ENCODE peak calls at places on chromosomes 13 and 19, in four cellular contexts. N, B, L and X are unnamed samples.

GRCh38 chr13:96817336-96817941 is 176.8 kb downstream of the OXGR1 start:
- DNase-seq in B (peak), L (no peak), N (peak), X (peak)

GRCh38 chr13:71320452-71320851 is 546.6 kb downstream of the DACH1 start:
- DNase-seq in N (peak), B (peak), L (no peak), X (peak)

GRCh38 chr19:48965806-48966540 is 864 bp downstream of the FTL start:
- DNase-seq in L (peak), B (peak), N (peak), X (peak)

GRCh38 chr13:74251778-74252519 is 117.7 kb upstream of the KLF12 start:
- DNase-seq in B (no peak), L (no peak), N (no peak), X (no peak)

GRCh38 chr13:80141114-80141849 is 199.6 kb downstream of the SPRY2 start:
- DNase-seq in N (peak), B (peak), L (no peak), X (no peak)

GRCh38 chr19:19461671-19462622 is 53.4 kb downstream of the TSSK6 start:
- DNase-seq in B (peak), L (peak), N (no peak), X (no peak)

GRCh38 chr13:88926890-88927502 is 1255.8 kb downstream of the SLITRK5 start:
- DNase-seq in B (no peak), L (no peak), N (no peak), X (no peak)

GRCh38 chr19:30555075-30555787 is 183.0 kb downstream of the ZNF536 start:
- DNase-seq in N (no peak), L (no peak), B (no peak), X (no peak)

GRCh38 chr13:87147076-87147475 is 524.1 kb upstream of the SLITRK5 start:
- DNase-seq in N (peak), B (peak), L (no peak), X (no peak)

GRCh38 chr19:50906217-50906616 is 5.0 kb downstream of the KLK4 start:
- DNase-seq in B (no peak), N (no peak), L (peak), X (peak)

GRCh38 chr13:70964124-70964523 is 855.9 kb upstream of the KLHL1 start:
- DNase-seq in N (no peak), B (no peak), L (no peak), X (no peak)

GRCh38 chr19:35247526-35248309 is 1.1 kb upstream of the LSR start:
- DNase-seq in N (no peak), B (no peak), L (peak), X (peak)

GRCh38 chr13:72983085-72983768 is 75.6 kb upstream of the KLF5 start:
- DNase-seq in N (peak), B (peak), L (no peak), X (peak)

GRCh38 chr19:38195237-38195636 is 28.8 kb downstream of the DPF1 start:
- DNase-seq in L (no peak), B (no peak), N (no peak), X (no peak)

GRCh38 chr13:59112375-59112774 is 1051.4 kb downstream of the DIAPH3 start:
- DNase-seq in L (no peak), B (peak), N (peak), X (peak)

GRCh38 chr19:6212403-6213265 is 67.1 kb downstream of the MLLT1 start:
- DNase-seq in L (no peak), N (no peak), B (no peak), X (peak)

GRCh38 chr13:111572956-111573355 is 252.5 kb downstream of the TEX29 start:
- DNase-seq in N (no peak), L (no peak), B (no peak), X (no peak)

GRCh38 chr19:54889566-54889965 is 15.5 kb downstream of the FCAR start:
- DNase-seq in N (no peak), L (no peak), B (no peak), X (no peak)

GRCh38 chr19:36373638-36374156 is 5.3 kb downstream of the ZFP14 start:
- DNase-seq in N (no peak), L (no peak), B (no peak), X (no peak)

GRCh38 chr19:36377541-36378178 is 1.3 kb downstream of the ZFP14 start:
- DNase-seq in B (no peak), N (no peak), L (no peak), X (no peak)

GRCh38 chr19:36378625-36379509 is at the start of gene ZFP14:
- DNase-seq in B (peak), L (peak), N (peak), X (peak)

GRCh38 chr19:36379510-36379819 is 464 bp upstream of the ZFP14 start:
- DNase-seq in N (no peak), B (no peak), L (no peak), X (no peak)
- H4K91ac ChIP-seq in N (no peak), B (no peak), L (no peak), X (peak)

GRCh38 chr13:83867708-83868107 is 14.6 kb downstream of the SLITRK1 start:
- DNase-seq in N (no peak), L (peak), B (no peak), X (no peak)

DNA sequence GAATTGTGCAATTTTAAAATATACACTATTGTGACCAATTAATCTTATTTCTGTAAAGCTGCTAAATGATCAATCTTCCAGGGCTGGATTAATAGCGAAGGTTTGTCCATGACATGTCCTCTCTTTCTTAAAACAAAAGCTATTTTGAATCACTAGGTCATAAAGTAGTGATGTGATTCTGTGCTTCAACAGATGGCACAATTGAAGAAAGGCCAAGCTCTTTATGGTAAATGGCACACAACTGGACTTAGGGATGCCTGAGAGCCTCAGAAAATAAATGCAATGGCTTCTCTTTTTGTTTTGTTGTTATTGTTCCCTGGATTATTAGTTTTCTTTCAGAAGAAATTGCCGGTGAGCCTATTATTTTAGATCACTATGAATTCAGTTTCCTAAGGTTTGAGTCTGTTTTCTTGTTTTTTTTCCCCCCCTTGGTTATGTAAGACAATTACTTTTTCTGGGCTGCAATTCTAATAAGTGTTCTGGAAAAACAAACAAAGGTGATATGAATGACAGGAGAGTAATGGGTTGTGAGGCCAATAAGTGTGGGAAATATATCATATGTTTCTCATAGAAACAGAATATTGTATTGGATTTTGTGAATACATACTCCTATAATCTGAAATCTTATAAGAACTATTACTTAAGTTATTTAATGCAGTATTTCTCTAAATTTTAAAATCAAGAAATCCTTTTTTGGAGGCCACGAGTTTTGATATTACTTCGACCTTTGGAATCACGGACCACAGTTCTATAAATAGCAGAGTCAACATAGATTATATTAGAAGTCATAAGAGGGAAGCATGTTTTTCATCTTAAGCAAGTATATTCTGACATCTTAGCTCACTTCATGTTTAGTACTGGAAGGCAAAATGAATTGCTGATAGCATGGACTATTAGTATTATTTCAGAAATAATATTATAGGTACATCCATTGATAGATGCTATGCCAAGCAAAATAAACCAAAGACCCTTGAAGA is 16.8 kb downstream of the SLITRK1 start:
- DNase-seq in L (no peak), N (no peak), B (no peak), X (no peak)
- H3K27ac ChIP-seq in L (no peak), N (no peak), B (no peak), X (no peak)

DNA sequence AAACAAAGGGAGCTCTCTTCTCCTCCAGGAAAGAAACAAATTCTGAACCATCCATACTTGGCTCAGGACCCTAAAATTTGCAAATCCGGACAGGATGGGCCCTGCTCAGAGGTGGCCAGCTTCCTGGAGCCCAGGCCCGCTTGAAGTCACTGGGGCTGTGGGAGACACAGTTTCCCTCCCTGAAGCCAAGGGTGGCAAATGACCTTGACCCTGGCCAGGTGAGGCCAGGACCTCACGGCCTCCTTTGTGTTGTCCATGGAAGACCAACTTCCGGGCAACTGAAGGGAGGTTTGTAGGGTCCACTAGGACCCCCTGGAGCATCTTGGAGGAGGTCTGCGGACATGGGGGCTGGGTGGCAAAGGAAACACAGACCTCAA is 5.5 kb downstream of the NANOS3 start:
- DNase-seq in B (no peak), N (no peak), L (no peak), X (no peak)
- H4K91ac ChIP-seq in B (no peak), N (no peak), L (no peak), X (no peak)

DNA sequence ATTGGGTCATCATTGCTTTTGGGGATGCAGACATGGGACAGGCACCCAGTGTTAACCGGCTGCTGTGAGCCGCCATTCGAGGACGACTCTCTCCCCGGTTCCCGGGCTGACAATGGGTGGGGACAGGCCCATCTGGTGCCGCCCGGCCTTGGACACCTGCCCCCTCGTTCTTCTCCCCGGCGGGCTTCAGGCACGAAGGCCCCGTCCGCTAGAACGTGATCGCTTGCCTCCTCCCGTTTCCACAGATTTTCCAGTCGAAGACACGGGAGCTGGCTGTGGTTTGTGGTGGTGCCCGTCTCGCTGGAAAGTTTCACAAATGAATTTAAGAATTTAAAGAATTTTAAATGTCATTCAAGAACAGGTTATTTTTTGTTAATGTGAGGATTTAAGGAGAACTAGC is 2.0 kb downstream of the PALM start:
- DNase-seq in N (no peak), L (no peak), B (no peak), X (no peak)
- H3K27ac ChIP-seq in N (no peak), L (no peak), B (no peak), X (no peak)

DNA sequence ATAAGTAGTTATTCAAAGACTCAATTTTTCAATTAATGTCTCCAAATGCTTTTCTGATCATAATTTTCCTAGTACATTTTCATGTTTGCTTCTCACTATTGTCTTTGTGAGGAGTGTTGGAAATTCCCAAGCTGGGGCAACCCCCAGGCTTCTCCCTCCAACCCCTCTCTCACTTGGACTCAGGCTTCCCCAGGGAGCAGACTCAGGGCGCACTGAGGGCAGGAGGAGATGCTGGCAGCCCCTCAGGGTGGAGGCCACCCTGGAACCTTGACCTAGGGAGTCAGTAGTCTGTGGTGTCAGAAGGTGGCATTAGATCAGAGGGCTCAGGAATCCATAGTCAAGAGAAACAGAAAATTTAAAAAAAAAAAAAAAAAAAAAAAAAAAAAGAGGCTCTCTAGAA is 86.5 kb upstream of the IRS2 start:
- DNase-seq in L (no peak), N (no peak), B (no peak), X (no peak)
- H4K91ac ChIP-seq in L (no peak), N (no peak), B (no peak), X (no peak)

GRCh38 chr19:2425622-2426581 is 1.5 kb downstream of the TIMM13 start:
- DNase-seq in L (peak), B (no peak), N (no peak), X (no peak)
- H3K27ac ChIP-seq in L (no peak), B (no peak), N (no peak), X (no peak)

DNA sequence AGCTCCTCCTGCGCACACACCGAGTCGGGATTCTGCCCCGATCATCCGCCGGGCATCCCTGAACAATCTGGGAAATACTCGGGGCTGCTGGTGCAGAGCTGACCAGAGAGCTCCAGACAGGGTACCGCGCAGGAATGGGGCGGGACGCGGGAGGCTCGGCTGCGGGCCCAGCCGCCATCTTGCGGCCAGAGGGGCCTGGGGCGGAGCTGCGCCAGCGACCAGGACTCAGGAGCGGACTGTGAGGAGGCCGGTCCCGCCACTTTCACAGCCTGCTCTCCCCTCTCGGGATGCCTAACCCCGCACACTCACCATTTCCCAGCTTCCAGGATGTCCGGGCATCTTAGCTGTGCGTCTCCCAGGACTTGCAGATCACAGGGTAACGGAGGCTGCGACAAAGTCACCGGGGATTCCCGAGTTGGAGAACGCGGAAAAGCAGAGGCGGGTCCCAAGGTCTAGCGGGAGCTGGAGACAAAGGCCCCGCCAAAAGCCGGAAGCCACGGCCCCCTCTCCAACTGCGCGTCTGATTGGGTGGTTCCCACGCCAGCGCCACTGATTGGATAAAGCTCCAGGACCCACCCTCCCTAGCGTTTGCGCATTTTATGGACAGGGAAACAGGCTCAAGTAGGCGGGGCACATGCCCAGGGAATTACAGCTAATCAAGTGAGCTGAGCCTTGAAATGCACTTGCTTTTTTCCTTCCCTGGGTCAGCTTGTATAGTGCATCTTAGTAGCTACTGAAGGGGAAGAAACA is 15.8 kb upstream of the ZNF43 start:
- DNase-seq in L (peak), B (peak), N (peak), X (peak)
- H4K91ac ChIP-seq in L (no peak), B (peak), N (peak), X (peak)

GRCh38 chr13:113017506-113018215 is 48.6 kb downstream of the MCF2L start:
- DNase-seq in L (no peak), B (no peak), N (no peak), X (no peak)

GRCh38 chr13:113021391-113021790 is 52.4 kb downstream of the MCF2L start:
- DNase-seq in B (no peak), L (no peak), N (no peak), X (no peak)

GRCh38 chr13:113020323-113021080 is 51.5 kb downstream of the MCF2L start:
- DNase-seq in B (no peak), N (no peak), L (no peak), X (no peak)

GRCh38 chr13:113016526-113017295 is 47.7 kb downstream of the MCF2L start:
- DNase-seq in N (no peak), B (no peak), L (no peak), X (no peak)

DNA sequence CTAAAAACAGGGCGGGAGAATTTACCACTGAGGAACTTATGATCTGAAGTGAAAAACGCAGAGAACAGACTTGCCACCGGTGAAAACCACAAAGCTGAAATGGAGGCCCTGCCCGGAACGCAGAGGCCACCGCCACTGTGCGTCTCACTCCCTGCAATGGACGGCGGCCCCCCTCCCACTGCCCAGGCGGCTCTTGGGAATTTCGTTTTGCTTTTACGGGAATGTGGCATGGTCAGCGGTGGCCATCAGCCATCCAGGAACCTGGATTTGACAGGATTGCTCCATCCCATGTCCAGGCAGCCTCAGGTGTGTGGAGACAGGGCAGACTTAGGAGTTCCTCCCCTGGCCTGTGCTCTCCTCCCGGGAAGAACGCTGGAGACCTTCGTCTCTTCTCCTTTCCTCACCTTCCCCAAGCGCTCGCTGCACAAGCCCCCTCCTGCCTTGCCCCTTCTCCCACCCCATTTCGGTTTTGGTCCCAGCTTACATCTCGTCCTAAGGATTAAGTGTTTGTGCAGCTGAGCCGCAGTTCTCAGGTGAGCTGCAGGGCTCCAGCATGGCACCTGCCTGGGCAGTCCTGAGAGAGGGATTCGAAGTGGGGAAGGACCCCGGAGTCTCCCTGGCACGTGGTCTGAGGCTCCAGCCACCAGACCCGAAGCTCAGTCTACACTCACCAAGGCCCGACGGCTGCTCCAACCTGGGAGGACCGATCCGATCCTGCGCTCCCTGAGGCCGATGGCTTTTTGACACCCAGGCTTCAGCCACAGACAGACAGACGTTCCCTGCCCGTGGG is 49.9 kb downstream of the MCF2L start:
- DNase-seq in N (no peak), B (no peak), L (no peak), X (no peak)
- H3K27ac ChIP-seq in N (no peak), B (no peak), L (no peak), X (no peak)